ENCODE peak calls at places on chromosomes 6 and 20, in six cellular contexts. K is H1; W is fibroblast of mammary gland; E is midbrain; G is activated gamma-delta T cell treated with Interleukin-2 at 50 U/mL for 16 hours; Y is stimulated activated CD8-positive, alpha-beta memory T cell treated with anti-CD3 and anti-CD28 coated beads, Interleukin-7, amount 100 ng/mL, for 4 hours. P is an unnamed sample.

GRCh38 chr6:35728663-35729348 is 8.0 kb upstream of the ARMC12 start:
- DNase-seq in K (no peak), W (no peak), E (peak; percentile 38), G (peak; percentile 42), Y (no peak), P (peak; percentile 49)

GRCh38 chr20:58078741-58079522 is 149.5 kb downstream of the ANKRD60 start:
- DNase-seq in K (no peak), W (peak; percentile 55), E (no peak), G (no peak), Y (no peak), P (no peak)

GRCh38 chr6:140001851-140002301 is 627.4 kb upstream of the CITED2 start:
- DNase-seq in K (no peak), W (peak; percentile 75), E (no peak), G (no peak), Y (no peak), P (no peak)

GRCh38 chr6:36542041-36542440 is 5.2 kb downstream of the STK38 start:
- DNase-seq in K (no peak), W (no peak), E (no peak), G (no peak), Y (no peak), P (no peak)

GRCh38 chr20:31842471-31843157 is 2.8 kb downstream of the FOXS1 start:
- DNase-seq in K (no peak), W (peak; percentile 46), E (no peak), G (no peak), Y (no peak), P (no peak)

GRCh38 chr20:25076731-25077609 is 5.0 kb downstream of the VSX1 start:
- DNase-seq in K (no peak), W (peak; percentile 45), E (peak; percentile 47), G (no peak), Y (no peak), P (no peak)

GRCh38 chr20:8749101-8749500 is 319.8 kb upstream of the PLCB4 start:
- DNase-seq in K (no peak), W (peak; percentile 81), E (no peak), G (no peak), Y (no peak), P (no peak)

GRCh38 chr6:14448246-14448645 is 330.7 kb downstream of the CD83 start:
- DNase-seq in K (no peak), W (no peak), E (no peak), G (no peak), Y (no peak), P (no peak)

GRCh38 chr6:32148722-32149576 is 2.8 kb downstream of the PRRT1 start:
- DNase-seq in K (peak; percentile 72), W (no peak), E (no peak), G (peak; percentile 69), Y (peak; percentile 45), P (peak; percentile 54)

GRCh38 chr20:407953-408842 is at the start of gene RBCK1:
- DNase-seq in K (no peak), W (peak; percentile 67), E (peak; percentile 88), G (peak; percentile 86), Y (peak; percentile 82), P (peak; percentile 100)

GRCh38 chr6:123745877-123746276 is 57.8 kb upstream of the NKAIN2 start:
- DNase-seq in K (no peak), W (peak; percentile 85), E (no peak), G (no peak), Y (no peak), P (no peak)

GRCh38 chr6:135291288-135292116 is 110.4 kb downstream of the MYB start:
- DNase-seq in K (no peak), W (peak; percentile 31), E (no peak), G (no peak), Y (no peak), P (no peak)

GRCh38 chr6:47733879-47734558 is 35.6 kb downstream of the ADGRF4 start:
- DNase-seq in K (no peak), W (peak; percentile 19), E (no peak), G (no peak), Y (no peak), P (no peak)

GRCh38 chr6:5510734-5511133 is 249.4 kb downstream of the FARS2 start:
- DNase-seq in K (no peak), W (no peak), E (no peak), G (no peak), Y (no peak), P (no peak)

GRCh38 chr6:68279793-68280557 is 355.1 kb upstream of the ADGRB3 start:
- DNase-seq in K (no peak), W (peak; percentile 36), E (no peak), G (no peak), Y (no peak), P (no peak)

GRCh38 chr6:125829433-125829832 is 38.7 kb downstream of the NCOA7 start:
- DNase-seq in K (no peak), W (no peak), E (no peak), G (peak; percentile 27), Y (no peak), P (no peak)

GRCh38 chr6:66623050-66623449 is 916.0 kb upstream of the EYS start:
- DNase-seq in K (no peak), W (no peak), E (no peak), G (no peak), Y (no peak), P (no peak)

GRCh38 chr20:40763646-40764295 is 74.7 kb upstream of the MAFB start:
- DNase-seq in K (no peak), W (no peak), E (peak; percentile 77), G (no peak), Y (no peak), P (no peak)

GRCh38 chr6:5271926-5272325 is 10.6 kb downstream of the FARS2 start:
- DNase-seq in K (no peak), W (no peak), E (no peak), G (no peak), Y (no peak), P (no peak)

GRCh38 chr20:51373713-51374481 is 168.6 kb downstream of the NFATC2 start:
- DNase-seq in K (no peak), W (no peak), E (no peak), G (no peak), Y (no peak), P (no peak)

GRCh38 chr6:119979862-119980261 is 630.3 kb upstream of the MAN1A1 start:
- DNase-seq in K (no peak), W (peak; percentile 41), E (no peak), G (no peak), Y (no peak), P (no peak)

GRCh38 chr20:5000263-5001173 is 792 bp downstream of the SLC23A2 start:
- DNase-seq in K (no peak), W (peak; percentile 23), E (peak; percentile 59), G (peak; percentile 5), Y (peak; percentile 8), P (peak; percentile 45)

GRCh38 chr6:14922306-14922705 is 323.6 kb upstream of the JARID2 start:
- DNase-seq in K (no peak), W (no peak), E (peak; percentile 18), G (no peak), Y (no peak), P (peak; percentile 17)